ENCODE peak calls at places on chromosome 15, in four cellular contexts. One of them, this sample, is unnamed.

GRCh38 chr15:51736069-51736468 is 1.4 kb downstream of the LYSMD2 start:
- DNase-seq in stimulated activated CD8-positive, alpha-beta memory T cell treated with anti-CD3 and anti-CD28 coated beads, Interleukin-4, amount 100 ng/mL, for 4 hours: no peak
- DNase-seq in RPMI8226: no peak
- DNase-seq in activated naive CD8-positive, alpha-beta T cell treated with anti-CD3 and anti-CD28 coated beads, Interleukin-2, amount 50 U/mL, for 24 hours: peak
- DNase-seq in this sample: no peak

GRCh38 chr15:40857601-40858351 is 13.9 kb downstream of the SPINT1 start:
- DNase-seq in activated naive CD8-positive, alpha-beta T cell treated with anti-CD3 and anti-CD28 coated beads, Interleukin-2, amount 50 U/mL, for 24 hours: peak
- DNase-seq in stimulated activated CD8-positive, alpha-beta memory T cell treated with anti-CD3 and anti-CD28 coated beads, Interleukin-4, amount 100 ng/mL, for 4 hours: peak
- DNase-seq in RPMI8226: peak
- DNase-seq in this sample: peak

GRCh38 chr15:40562691-40563090 is 2.2 kb downstream of the CCDC32 start:
- DNase-seq in RPMI8226: no peak
- DNase-seq in activated naive CD8-positive, alpha-beta T cell treated with anti-CD3 and anti-CD28 coated beads, Interleukin-2, amount 50 U/mL, for 24 hours: no peak
- DNase-seq in stimulated activated CD8-positive, alpha-beta memory T cell treated with anti-CD3 and anti-CD28 coated beads, Interleukin-4, amount 100 ng/mL, for 4 hours: no peak
- DNase-seq in this sample: no peak

GRCh38 chr15:45144775-45145174 is 15.0 kb downstream of the DUOX1 start:
- DNase-seq in RPMI8226: no peak
- DNase-seq in stimulated activated CD8-positive, alpha-beta memory T cell treated with anti-CD3 and anti-CD28 coated beads, Interleukin-4, amount 100 ng/mL, for 4 hours: no peak
- DNase-seq in activated naive CD8-positive, alpha-beta T cell treated with anti-CD3 and anti-CD28 coated beads, Interleukin-2, amount 50 U/mL, for 24 hours: no peak
- DNase-seq in this sample: no peak

GRCh38 chr15:40633178-40633577 is 39.1 kb downstream of the KNL1 start:
- DNase-seq in activated naive CD8-positive, alpha-beta T cell treated with anti-CD3 and anti-CD28 coated beads, Interleukin-2, amount 50 U/mL, for 24 hours: no peak
- DNase-seq in RPMI8226: no peak
- DNase-seq in stimulated activated CD8-positive, alpha-beta memory T cell treated with anti-CD3 and anti-CD28 coated beads, Interleukin-4, amount 100 ng/mL, for 4 hours: no peak
- DNase-seq in this sample: no peak

GRCh38 chr15:90336705-90337141 is 15.4 kb upstream of the ZNF774 start:
- DNase-seq in RPMI8226: peak
- DNase-seq in activated naive CD8-positive, alpha-beta T cell treated with anti-CD3 and anti-CD28 coated beads, Interleukin-2, amount 50 U/mL, for 24 hours: no peak
- DNase-seq in stimulated activated CD8-positive, alpha-beta memory T cell treated with anti-CD3 and anti-CD28 coated beads, Interleukin-4, amount 100 ng/mL, for 4 hours: no peak
- DNase-seq in this sample: peak

GRCh38 chr15:62766599-62766998 is 275.9 kb upstream of the TPM1 start:
- DNase-seq in stimulated activated CD8-positive, alpha-beta memory T cell treated with anti-CD3 and anti-CD28 coated beads, Interleukin-4, amount 100 ng/mL, for 4 hours: no peak
- DNase-seq in RPMI8226: no peak
- DNase-seq in activated naive CD8-positive, alpha-beta T cell treated with anti-CD3 and anti-CD28 coated beads, Interleukin-2, amount 50 U/mL, for 24 hours: no peak
- DNase-seq in this sample: no peak

GRCh38 chr15:100525894-100526512 is 2.7 kb downstream of the CERS3 start:
- DNase-seq in RPMI8226: no peak
- DNase-seq in activated naive CD8-positive, alpha-beta T cell treated with anti-CD3 and anti-CD28 coated beads, Interleukin-2, amount 50 U/mL, for 24 hours: no peak
- DNase-seq in stimulated activated CD8-positive, alpha-beta memory T cell treated with anti-CD3 and anti-CD28 coated beads, Interleukin-4, amount 100 ng/mL, for 4 hours: no peak
- DNase-seq in this sample: no peak

GRCh38 chr15:99845009-99845408 is 111.8 kb upstream of the LYSMD4 start:
- DNase-seq in stimulated activated CD8-positive, alpha-beta memory T cell treated with anti-CD3 and anti-CD28 coated beads, Interleukin-4, amount 100 ng/mL, for 4 hours: no peak
- DNase-seq in RPMI8226: no peak
- DNase-seq in activated naive CD8-positive, alpha-beta T cell treated with anti-CD3 and anti-CD28 coated beads, Interleukin-2, amount 50 U/mL, for 24 hours: no peak
- DNase-seq in this sample: no peak

GRCh38 chr15:66760358-66760967 is 58.4 kb downstream of the SMAD6 start:
- DNase-seq in activated naive CD8-positive, alpha-beta T cell treated with anti-CD3 and anti-CD28 coated beads, Interleukin-2, amount 50 U/mL, for 24 hours: no peak
- DNase-seq in stimulated activated CD8-positive, alpha-beta memory T cell treated with anti-CD3 and anti-CD28 coated beads, Interleukin-4, amount 100 ng/mL, for 4 hours: no peak
- DNase-seq in RPMI8226: no peak
- DNase-seq in this sample: no peak

GRCh38 chr15:47516576-47517371 is 200.5 kb upstream of the SEMA6D start:
- DNase-seq in stimulated activated CD8-positive, alpha-beta memory T cell treated with anti-CD3 and anti-CD28 coated beads, Interleukin-4, amount 100 ng/mL, for 4 hours: no peak
- DNase-seq in activated naive CD8-positive, alpha-beta T cell treated with anti-CD3 and anti-CD28 coated beads, Interleukin-2, amount 50 U/mL, for 24 hours: no peak
- DNase-seq in RPMI8226: no peak
- DNase-seq in this sample: no peak

GRCh38 chr15:83178869-83179325 is 28.7 kb downstream of the HDGFL3 start:
- DNase-seq in activated naive CD8-positive, alpha-beta T cell treated with anti-CD3 and anti-CD28 coated beads, Interleukin-2, amount 50 U/mL, for 24 hours: no peak
- DNase-seq in RPMI8226: no peak
- DNase-seq in stimulated activated CD8-positive, alpha-beta memory T cell treated with anti-CD3 and anti-CD28 coated beads, Interleukin-4, amount 100 ng/mL, for 4 hours: no peak
- DNase-seq in this sample: no peak

GRCh38 chr15:29045717-29046116 is 159.9 kb downstream of the APBA2 start:
- DNase-seq in RPMI8226: no peak
- DNase-seq in stimulated activated CD8-positive, alpha-beta memory T cell treated with anti-CD3 and anti-CD28 coated beads, Interleukin-4, amount 100 ng/mL, for 4 hours: no peak
- DNase-seq in activated naive CD8-positive, alpha-beta T cell treated with anti-CD3 and anti-CD28 coated beads, Interleukin-2, amount 50 U/mL, for 24 hours: no peak
- DNase-seq in this sample: no peak

GRCh38 chr15:97944724-97945123 is 15.8 kb upstream of the ARRDC4 start:
- DNase-seq in activated naive CD8-positive, alpha-beta T cell treated with anti-CD3 and anti-CD28 coated beads, Interleukin-2, amount 50 U/mL, for 24 hours: no peak
- DNase-seq in RPMI8226: no peak
- DNase-seq in stimulated activated CD8-positive, alpha-beta memory T cell treated with anti-CD3 and anti-CD28 coated beads, Interleukin-4, amount 100 ng/mL, for 4 hours: no peak
- DNase-seq in this sample: no peak

GRCh38 chr15:26200427-26200826 is 337.3 kb upstream of the ATP10A start:
- DNase-seq in stimulated activated CD8-positive, alpha-beta memory T cell treated with anti-CD3 and anti-CD28 coated beads, Interleukin-4, amount 100 ng/mL, for 4 hours: no peak
- DNase-seq in activated naive CD8-positive, alpha-beta T cell treated with anti-CD3 and anti-CD28 coated beads, Interleukin-2, amount 50 U/mL, for 24 hours: no peak
- DNase-seq in RPMI8226: no peak
- DNase-seq in this sample: no peak

GRCh38 chr15:90008607-90009006 is 7.5 kb downstream of the ZNF710 start:
- DNase-seq in RPMI8226: no peak
- DNase-seq in stimulated activated CD8-positive, alpha-beta memory T cell treated with anti-CD3 and anti-CD28 coated beads, Interleukin-4, amount 100 ng/mL, for 4 hours: no peak
- DNase-seq in activated naive CD8-positive, alpha-beta T cell treated with anti-CD3 and anti-CD28 coated beads, Interleukin-2, amount 50 U/mL, for 24 hours: no peak
- DNase-seq in this sample: no peak

GRCh38 chr15:63191895-63192603 is 2.6 kb downstream of the RAB8B start:
- DNase-seq in stimulated activated CD8-positive, alpha-beta memory T cell treated with anti-CD3 and anti-CD28 coated beads, Interleukin-4, amount 100 ng/mL, for 4 hours: no peak
- DNase-seq in activated naive CD8-positive, alpha-beta T cell treated with anti-CD3 and anti-CD28 coated beads, Interleukin-2, amount 50 U/mL, for 24 hours: peak
- DNase-seq in RPMI8226: no peak
- DNase-seq in this sample: peak

GRCh38 chr15:60396964-60397771 is 618 bp downstream of the ANXA2 start:
- DNase-seq in activated naive CD8-positive, alpha-beta T cell treated with anti-CD3 and anti-CD28 coated beads, Interleukin-2, amount 50 U/mL, for 24 hours: peak
- DNase-seq in RPMI8226: peak
- DNase-seq in stimulated activated CD8-positive, alpha-beta memory T cell treated with anti-CD3 and anti-CD28 coated beads, Interleukin-4, amount 100 ng/mL, for 4 hours: no peak
- DNase-seq in this sample: peak

GRCh38 chr15:86690566-86690965 is 610.9 kb downstream of the AGBL1 start:
- DNase-seq in stimulated activated CD8-positive, alpha-beta memory T cell treated with anti-CD3 and anti-CD28 coated beads, Interleukin-4, amount 100 ng/mL, for 4 hours: no peak
- DNase-seq in activated naive CD8-positive, alpha-beta T cell treated with anti-CD3 and anti-CD28 coated beads, Interleukin-2, amount 50 U/mL, for 24 hours: no peak
- DNase-seq in RPMI8226: no peak
- DNase-seq in this sample: no peak

GRCh38 chr15:68411276-68411675 is 20.7 kb downstream of the ITGA11 start:
- DNase-seq in RPMI8226: no peak
- DNase-seq in activated naive CD8-positive, alpha-beta T cell treated with anti-CD3 and anti-CD28 coated beads, Interleukin-2, amount 50 U/mL, for 24 hours: no peak
- DNase-seq in stimulated activated CD8-positive, alpha-beta memory T cell treated with anti-CD3 and anti-CD28 coated beads, Interleukin-4, amount 100 ng/mL, for 4 hours: no peak
- DNase-seq in this sample: no peak

GRCh38 chr15:53872410-53872809 is 105.8 kb upstream of the UNC13C start:
- DNase-seq in activated naive CD8-positive, alpha-beta T cell treated with anti-CD3 and anti-CD28 coated beads, Interleukin-2, amount 50 U/mL, for 24 hours: no peak
- DNase-seq in RPMI8226: no peak
- DNase-seq in stimulated activated CD8-positive, alpha-beta memory T cell treated with anti-CD3 and anti-CD28 coated beads, Interleukin-4, amount 100 ng/mL, for 4 hours: no peak
- DNase-seq in this sample: no peak

GRCh38 chr15:57339321-57339720 is 37.0 kb upstream of the CGNL1 start:
- DNase-seq in RPMI8226: no peak
- DNase-seq in stimulated activated CD8-positive, alpha-beta memory T cell treated with anti-CD3 and anti-CD28 coated beads, Interleukin-4, amount 100 ng/mL, for 4 hours: no peak
- DNase-seq in activated naive CD8-positive, alpha-beta T cell treated with anti-CD3 and anti-CD28 coated beads, Interleukin-2, amount 50 U/mL, for 24 hours: no peak
- DNase-seq in this sample: no peak

GRCh38 chr15:60385620-60386552 is 11.9 kb downstream of the ANXA2 start:
- DNase-seq in RPMI8226: no peak
- DNase-seq in stimulated activated CD8-positive, alpha-beta memory T cell treated with anti-CD3 and anti-CD28 coated beads, Interleukin-4, amount 100 ng/mL, for 4 hours: no peak
- DNase-seq in activated naive CD8-positive, alpha-beta T cell treated with anti-CD3 and anti-CD28 coated beads, Interleukin-2, amount 50 U/mL, for 24 hours: no peak
- DNase-seq in this sample: no peak

GRCh38 chr15:60444289-60444912 is 34.5 kb downstream of the ICE2 start:
- DNase-seq in stimulated activated CD8-positive, alpha-beta memory T cell treated with anti-CD3 and anti-CD28 coated beads, Interleukin-4, amount 100 ng/mL, for 4 hours: no peak
- DNase-seq in activated naive CD8-positive, alpha-beta T cell treated with anti-CD3 and anti-CD28 coated beads, Interleukin-2, amount 50 U/mL, for 24 hours: no peak
- DNase-seq in RPMI8226: no peak
- DNase-seq in this sample: no peak

GRCh38 chr15:60326824-60327654 is 70.7 kb downstream of the ANXA2 start:
- DNase-seq in stimulated activated CD8-positive, alpha-beta memory T cell treated with anti-CD3 and anti-CD28 coated beads, Interleukin-4, amount 100 ng/mL, for 4 hours: no peak
- DNase-seq in RPMI8226: peak
- DNase-seq in activated naive CD8-positive, alpha-beta T cell treated with anti-CD3 and anti-CD28 coated beads, Interleukin-2, amount 50 U/mL, for 24 hours: peak
- DNase-seq in this sample: peak

GRCh38 chr15:61119556-61119955 is 109.5 kb downstream of the RORA start:
- DNase-seq in activated naive CD8-positive, alpha-beta T cell treated with anti-CD3 and anti-CD28 coated beads, Interleukin-2, amount 50 U/mL, for 24 hours: no peak
- DNase-seq in stimulated activated CD8-positive, alpha-beta memory T cell treated with anti-CD3 and anti-CD28 coated beads, Interleukin-4, amount 100 ng/mL, for 4 hours: no peak
- DNase-seq in RPMI8226: no peak
- DNase-seq in this sample: no peak

GRCh38 chr15:64740361-64741170 is 34.8 kb downstream of the RBPMS2 start:
- DNase-seq in stimulated activated CD8-positive, alpha-beta memory T cell treated with anti-CD3 and anti-CD28 coated beads, Interleukin-4, amount 100 ng/mL, for 4 hours: no peak
- DNase-seq in RPMI8226: peak
- DNase-seq in activated naive CD8-positive, alpha-beta T cell treated with anti-CD3 and anti-CD28 coated beads, Interleukin-2, amount 50 U/mL, for 24 hours: no peak
- DNase-seq in this sample: no peak

GRCh38 chr15:82943176-82943575 is 9.3 kb downstream of the HOMER2 start:
- DNase-seq in RPMI8226: no peak
- DNase-seq in activated naive CD8-positive, alpha-beta T cell treated with anti-CD3 and anti-CD28 coated beads, Interleukin-2, amount 50 U/mL, for 24 hours: no peak
- DNase-seq in stimulated activated CD8-positive, alpha-beta memory T cell treated with anti-CD3 and anti-CD28 coated beads, Interleukin-4, amount 100 ng/mL, for 4 hours: no peak
- DNase-seq in this sample: no peak

GRCh38 chr15:31069360-31070000 is 32.0 kb downstream of the TRPM1 start:
- DNase-seq in RPMI8226: no peak
- DNase-seq in activated naive CD8-positive, alpha-beta T cell treated with anti-CD3 and anti-CD28 coated beads, Interleukin-2, amount 50 U/mL, for 24 hours: no peak
- DNase-seq in stimulated activated CD8-positive, alpha-beta memory T cell treated with anti-CD3 and anti-CD28 coated beads, Interleukin-4, amount 100 ng/mL, for 4 hours: no peak
- DNase-seq in this sample: no peak

GRCh38 chr15:31267161-31268107 is 59.2 kb upstream of the KLF13 start:
- DNase-seq in activated naive CD8-positive, alpha-beta T cell treated with anti-CD3 and anti-CD28 coated beads, Interleukin-2, amount 50 U/mL, for 24 hours: no peak
- DNase-seq in RPMI8226: peak
- DNase-seq in stimulated activated CD8-positive, alpha-beta memory T cell treated with anti-CD3 and anti-CD28 coated beads, Interleukin-4, amount 100 ng/mL, for 4 hours: no peak
- DNase-seq in this sample: peak

GRCh38 chr15:79294075-79294474 is 11.6 kb downstream of the ANKRD34C start:
- DNase-seq in RPMI8226: no peak
- DNase-seq in stimulated activated CD8-positive, alpha-beta memory T cell treated with anti-CD3 and anti-CD28 coated beads, Interleukin-4, amount 100 ng/mL, for 4 hours: no peak
- DNase-seq in activated naive CD8-positive, alpha-beta T cell treated with anti-CD3 and anti-CD28 coated beads, Interleukin-2, amount 50 U/mL, for 24 hours: no peak
- DNase-seq in this sample: no peak

GRCh38 chr15:100788731-100789105 is 90.9 kb upstream of the ALDH1A3 start:
- DNase-seq in RPMI8226: no peak
- DNase-seq in stimulated activated CD8-positive, alpha-beta memory T cell treated with anti-CD3 and anti-CD28 coated beads, Interleukin-4, amount 100 ng/mL, for 4 hours: no peak
- DNase-seq in activated naive CD8-positive, alpha-beta T cell treated with anti-CD3 and anti-CD28 coated beads, Interleukin-2, amount 50 U/mL, for 24 hours: no peak
- DNase-seq in this sample: no peak

GRCh38 chr15:83285979-83286553 is 1.6 kb upstream of the BNC1 start:
- DNase-seq in activated naive CD8-positive, alpha-beta T cell treated with anti-CD3 and anti-CD28 coated beads, Interleukin-2, amount 50 U/mL, for 24 hours: no peak
- DNase-seq in RPMI8226: no peak
- DNase-seq in stimulated activated CD8-positive, alpha-beta memory T cell treated with anti-CD3 and anti-CD28 coated beads, Interleukin-4, amount 100 ng/mL, for 4 hours: no peak
- DNase-seq in this sample: no peak